ENCODE peak calls at places on chromosomes 6 and 20, in seven cellular contexts. L is activated T-helper 1 cell treated with anti-CD3 and anti-CD28 coated beads, Interleukin-2, amount 50 U/mL, for 16 hours; Q is BE2C; F is skeletal muscle cell; T is hippocampal formation; O is effector CD4-positive, alpha-beta T cell; P is stimulated activated CD4-positive, alpha-beta T cell treated with anti-CD3 and anti-CD28 coated beads, Interleukin-2, amount 100 ng/mL, for 48 hours. X is an unnamed sample.

GRCh38 chr6:158850807-158851115 is 31.6 kb upstream of the EZR start:
- DNase-seq in F (no peak), Q (no peak), O (no peak), L (no peak), P (no peak), T (no peak), X (no peak)

GRCh38 chr6:71887006-71887743 is 825 bp downstream of the RIMS1 start:
- DNase-seq in T (no peak), O (no peak), F (no peak), L (no peak), P (no peak), Q (no peak), X (no peak)

GRCh38 chr6:40881501-40881900 is 157.5 kb downstream of the UNC5CL start:
- DNase-seq in F (no peak), T (no peak), P (no peak), L (no peak), Q (no peak), O (no peak), X (no peak)

GRCh38 chr6:71404145-71404966 is 115.7 kb downstream of the OGFRL1 start:
- DNase-seq in F (no peak), T (no peak), L (no peak), P (no peak), Q (no peak), O (no peak), X (no peak)

GRCh38 chr6:19898141-19898740 is 61.1 kb downstream of the ID4 start:
- DNase-seq in Q (no peak), L (no peak), T (no peak), O (no peak), P (no peak), F (no peak), X (no peak)

GRCh38 chr6:159041181-159041580 is 3.6 kb downstream of the TAGAP start:
- DNase-seq in Q (no peak), O (no peak), P (no peak), F (no peak), L (no peak), T (no peak), X (no peak)

GRCh38 chr6:24925661-24926060 is 10.1 kb downstream of the RIPOR2 start:
- DNase-seq in F (no peak), L (no peak), Q (no peak), O (no peak), P (no peak), T (no peak), X (no peak)

GRCh38 chr6:170166511-170167122 is 124.3 kb downstream of the DLL1 start:
- DNase-seq in L (no peak), F (no peak), O (no peak), P (no peak), T (no peak), Q (no peak), X (no peak)

GRCh38 chr6:34055223-34055933 is 90.5 kb downstream of the GRM4 start:
- DNase-seq in Q (peak; percentile 86), T (peak; percentile 19), P (peak; percentile 69), F (peak; percentile 8), L (peak; percentile 36), O (peak; percentile 33), X (peak; percentile 48)

GRCh38 chr20:60024801-60025200 is 66.6 kb downstream of the CDH26 start:
- DNase-seq in O (no peak), T (no peak), P (no peak), L (no peak), Q (no peak), F (no peak), X (no peak)

GRCh38 chr6:56864171-56864616 is 90.7 kb upstream of the BEND6 start:
- DNase-seq in O (no peak), L (no peak), F (no peak), P (no peak), T (no peak), Q (no peak), X (no peak)

GRCh38 chr6:164216368-164216767 is 801.9 kb downstream of the QKI start:
- DNase-seq in F (no peak), P (no peak), Q (peak; percentile 18), T (no peak), L (no peak), O (no peak), X (no peak)

GRCh38 chr6:146990821-146991798 is 213.1 kb upstream of the STXBP5 start:
- DNase-seq in F (peak; percentile 77), P (no peak), T (no peak), Q (no peak), L (no peak), O (no peak), X (no peak)

GRCh38 chr20:38342196-38342595 is 4.1 kb upstream of the LBP start:
- DNase-seq in P (no peak), F (no peak), L (no peak), O (no peak), Q (no peak), T (no peak), X (no peak)

X was measured in mesothelial cell of epicardium.